ENCODE peak calls at places on chromosomes 1 and 21, in eight cellular contexts. K, Z, I, S, U, C, V and E are unnamed samples.

GRCh38 chr1:117919376-117919775 is 10.0 kb downstream of the GDAP2 start:
- DNase-seq in K (no peak), Z (no peak), I (no peak), S (no peak), U (no peak), C (no peak), V (no peak), E (no peak)

GRCh38 chr1:114340906-114341698 is 169.9 kb downstream of the TRIM33 start:
- DNase-seq in K (no peak), Z (no peak), I (no peak), S (no peak), U (no peak), C (no peak), V (no peak), E (no peak)

GRCh38 chr1:119964673-119965363 is 68.5 kb upstream of the ADAM30 start:
- DNase-seq in K (no peak), Z (no peak), I (no peak), S (no peak), U (peak), C (peak), V (no peak), E (peak)

GRCh38 chr21:37568916-37569315 is 202.3 kb downstream of the DYRK1A start:
- DNase-seq in K (no peak), Z (no peak), I (no peak), S (no peak), U (no peak), C (no peak), V (no peak), E (no peak)

GRCh38 chr1:34049477-34049876 is 115.6 kb downstream of the CSMD2 start:
- DNase-seq in K (no peak), Z (no peak), I (no peak), S (no peak), U (no peak), C (no peak), V (no peak), E (no peak)

GRCh38 chr1:224809137-224809536 is 120.3 kb upstream of the DNAH14 start:
- DNase-seq in K (no peak), Z (no peak), I (no peak), S (no peak), U (no peak), C (no peak), V (no peak), E (no peak)

GRCh38 chr1:117142200-117142599 is 20.7 kb upstream of the TRIM45 start:
- DNase-seq in K (no peak), Z (no peak), I (no peak), S (no peak), U (no peak), C (peak), V (no peak), E (no peak)

GRCh38 chr1:22314676-22315075 is 137.0 kb upstream of the ZBTB40 start:
- DNase-seq in K (no peak), Z (no peak), I (no peak), S (no peak), U (no peak), C (no peak), V (no peak), E (no peak)

GRCh38 chr1:228756457-228756856 is 21.2 kb downstream of the RHOU start:
- DNase-seq in K (no peak), Z (no peak), I (no peak), S (no peak), U (no peak), C (no peak), V (no peak), E (no peak)

GRCh38 chr1:958823-959729 is at the start of gene NOC2L:
- DNase-seq in K (peak), Z (peak), I (peak), S (peak), U (peak), C (peak), V (peak), E (peak)

GRCh38 chr1:9014475-9015375 is 11.5 kb downstream of the SLC2A7 start:
- DNase-seq in K (no peak), Z (no peak), I (no peak), S (no peak), U (no peak), C (no peak), V (no peak), E (no peak)

GRCh38 chr1:14190508-14190907 is 408.0 kb upstream of the KAZN start:
- DNase-seq in K (peak), Z (no peak), I (peak), S (no peak), U (no peak), C (peak), V (no peak), E (no peak)

GRCh38 chr1:159921700-159922498 is 3.4 kb downstream of the TAGLN2 start:
- DNase-seq in K (no peak), Z (no peak), I (no peak), S (peak), U (peak), C (peak), V (no peak), E (no peak)

GRCh38 chr1:209335090-209335692 is 248.3 kb upstream of the CAMK1G start:
- DNase-seq in K (peak), Z (no peak), I (no peak), S (no peak), U (peak), C (no peak), V (no peak), E (peak)

GRCh38 chr1:25861316-25862286 is 2.3 kb upstream of the AUNIP start:
- DNase-seq in K (no peak), Z (no peak), I (no peak), S (no peak), U (no peak), C (no peak), V (no peak), E (no peak)

GRCh38 chr1:151953409-151954094 is 40.1 kb downstream of the S100A10 start:
- DNase-seq in K (no peak), Z (no peak), I (no peak), S (no peak), U (no peak), C (no peak), V (no peak), E (no peak)

GRCh38 chr1:108913105-108913948 is 36.5 kb downstream of the GPSM2 start:
- DNase-seq in K (no peak), Z (no peak), I (no peak), S (no peak), U (peak), C (no peak), V (no peak), E (no peak)

GRCh38 chr1:94875794-94876193 is 51.1 kb downstream of the CNN3 start:
- DNase-seq in K (peak), Z (no peak), I (peak), S (no peak), U (no peak), C (no peak), V (no peak), E (no peak)

GRCh38 chr21:25560151-25560783 is 47.0 kb downstream of the MRPL39 start:
- DNase-seq in K (no peak), Z (no peak), I (no peak), S (no peak), U (peak), C (no peak), V (no peak), E (no peak)

GRCh38 chr1:202281316-202282016 is 60.3 kb downstream of the UBE2T start:
- DNase-seq in K (no peak), Z (no peak), I (no peak), S (no peak), U (peak), C (peak), V (no peak), E (peak)

GRCh38 chr1:117210831-117211261 is at the start of gene VTCN1:
- DNase-seq in K (peak), Z (no peak), I (peak), S (no peak), U (no peak), C (no peak), V (no peak), E (no peak)

GRCh38 chr1:83011270-83011669 is 987.7 kb downstream of the TTLL7 start:
- DNase-seq in K (peak), Z (no peak), I (peak), S (no peak), U (no peak), C (no peak), V (no peak), E (no peak)

GRCh38 chr1:7429290-7429689 is 341.8 kb upstream of the VAMP3 start:
- DNase-seq in K (no peak), Z (no peak), I (no peak), S (no peak), U (no peak), C (no peak), V (no peak), E (no peak)

GRCh38 chr1:148372731-148373130 is 110.4 kb downstream of the PPIAL4G start:
- DNase-seq in K (no peak), Z (no peak), I (peak), S (no peak), U (no peak), C (no peak), V (no peak), E (peak)

GRCh38 chr1:145926706-145927072 is 595 bp downstream of the RBM8A start:
- DNase-seq in K (no peak), Z (no peak), I (no peak), S (no peak), U (no peak), C (peak), V (no peak), E (peak)

GRCh38 chr1:156406229-156406628 is 37.2 kb downstream of the RHBG start:
- DNase-seq in K (no peak), Z (no peak), I (no peak), S (no peak), U (no peak), C (no peak), V (no peak), E (no peak)

GRCh38 chr1:206479164-206480125 is 9.2 kb downstream of the IKBKE start:
- DNase-seq in K (peak), Z (peak), I (peak), S (peak), U (peak), C (peak), V (peak), E (peak)

GRCh38 chr1:115660151-115660550 is 18.4 kb downstream of the VANGL1 start:
- DNase-seq in K (no peak), Z (no peak), I (no peak), S (no peak), U (no peak), C (no peak), V (no peak), E (no peak)
- H3K27ac ChIP-seq in K (no peak), Z (no peak), I (no peak), S (no peak), U (no peak), C (no peak), V (no peak), E (no peak)

DNA sequence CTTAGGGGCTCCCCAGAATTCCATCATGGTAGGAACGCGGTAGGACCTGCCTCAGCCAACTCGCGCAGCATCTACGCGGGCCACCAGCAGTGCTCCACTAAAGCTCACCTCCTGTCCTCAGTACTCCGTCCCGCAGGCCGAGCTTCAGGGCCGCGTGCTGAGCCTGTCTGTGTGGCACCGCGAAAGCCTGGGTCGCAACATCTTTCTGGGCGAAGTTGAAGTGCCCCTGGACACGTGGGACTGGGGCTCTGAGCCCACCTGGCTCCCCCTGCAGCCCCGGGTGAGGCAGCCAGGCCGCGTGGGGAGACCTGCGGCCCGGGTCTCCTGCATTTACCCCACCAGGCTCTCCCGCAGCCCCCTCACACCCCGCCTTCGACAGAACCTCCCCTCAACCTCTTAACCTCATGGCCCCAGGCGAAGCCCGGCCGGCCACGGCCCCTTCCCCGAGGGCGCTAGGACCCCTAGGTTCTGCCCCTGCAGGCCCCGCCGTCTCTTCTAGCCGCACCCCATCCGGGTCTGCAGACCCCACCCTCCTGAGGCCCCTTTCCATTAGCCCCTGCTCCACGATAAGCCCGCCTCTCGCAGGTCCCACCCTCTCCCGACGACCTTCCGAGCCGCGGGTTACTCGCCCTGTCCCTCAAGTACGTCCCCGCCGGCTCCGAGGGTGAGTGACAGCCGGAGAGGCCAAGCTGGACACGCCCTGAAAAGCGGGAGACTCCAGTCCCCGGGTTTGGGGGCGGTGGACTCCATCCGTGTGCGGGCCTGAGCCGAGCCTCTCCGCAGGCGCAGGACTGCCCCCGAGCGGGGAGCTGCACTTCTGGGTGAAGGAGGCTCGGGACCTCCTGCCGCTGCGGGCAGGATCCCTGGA is 9.1 kb downstream of the SYTL1 start:
- DNase-seq in K (no peak), Z (no peak), I (no peak), S (peak), U (peak), C (peak), V (peak), E (no peak)
- TF ChIP-seq CTCF in K (no peak), Z (no peak), I (no peak), S (no peak), U (peak), C (no peak), V (no peak), E (peak)

GRCh38 chr1:36199934-36200741 is 24.1 kb upstream of the THRAP3 start:
- DNase-seq in K (no peak), Z (no peak), I (peak), S (no peak), U (peak), C (peak), V (no peak), E (no peak)
- H3K27ac ChIP-seq in K (peak), Z (no peak), I (peak), S (peak), U (no peak), C (no peak), V (peak), E (no peak)

DNA sequence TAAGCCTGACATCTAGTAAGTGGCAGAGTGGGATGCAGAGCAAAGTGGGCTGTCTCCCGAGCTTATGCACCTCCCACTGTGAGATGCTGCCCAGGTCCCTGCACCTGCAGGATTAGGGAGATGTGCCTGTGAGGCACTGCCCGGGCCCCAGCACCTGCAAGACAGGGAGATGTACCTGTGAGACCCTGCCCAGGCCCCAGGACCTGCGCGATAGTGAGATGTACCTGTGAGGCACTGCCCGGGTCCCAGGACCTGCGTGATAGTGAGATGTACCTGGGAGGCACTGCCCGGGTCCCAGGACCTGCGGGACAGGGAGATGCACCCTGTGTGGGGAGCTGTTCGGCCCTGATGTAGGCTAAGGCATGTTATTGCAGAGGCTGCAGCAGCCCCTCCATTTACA is 622.8 kb downstream of the PTPRU start:
- DNase-seq in K (no peak), Z (no peak), I (no peak), S (no peak), U (no peak), C (no peak), V (no peak), E (no peak)
- TF ChIP-seq CTCF in K (no peak), Z (no peak), I (no peak), S (no peak), U (no peak), C (no peak), V (no peak), E (no peak)

DNA sequence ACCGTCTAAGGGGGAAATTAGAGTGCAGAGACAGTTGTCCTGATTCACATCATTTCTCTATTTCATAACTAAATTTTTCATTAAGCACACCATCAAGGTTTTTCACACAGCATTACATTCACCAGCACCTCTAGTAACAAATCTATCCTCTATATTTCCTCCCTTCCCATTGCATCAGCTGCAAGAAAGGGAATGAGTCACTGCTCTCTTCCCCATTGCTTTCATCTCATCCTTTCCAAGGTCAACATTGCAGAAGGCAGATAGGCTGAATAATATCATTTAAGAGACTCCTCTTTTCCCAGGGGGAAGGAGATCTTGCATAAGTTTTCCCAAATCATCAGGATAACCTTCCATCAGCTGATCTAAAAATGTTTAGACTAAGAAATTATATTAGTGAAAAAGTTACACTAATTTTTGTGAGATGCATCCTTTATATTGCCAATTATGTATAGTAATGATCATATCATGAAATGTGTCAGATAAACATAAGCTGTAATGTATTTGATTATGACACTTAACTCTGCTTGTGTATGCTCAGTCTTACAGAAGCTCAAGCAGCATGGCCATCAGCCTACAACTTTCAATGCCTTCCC is 4.3 kb downstream of the INTS7 start:
- DNase-seq in K (peak), Z (no peak), I (peak), S (no peak), U (peak), C (peak), V (no peak), E (peak)
- H3K27ac ChIP-seq in K (peak), Z (no peak), I (peak), S (no peak), U (no peak), C (peak), V (no peak), E (peak)

GRCh38 chr1:204601979-204602653 is 83.4 kb downstream of the LRRN2 start:
- DNase-seq in K (no peak), Z (no peak), I (no peak), S (no peak), U (no peak), C (no peak), V (no peak), E (no peak)

GRCh38 chr1:204599098-204599497 is 82.9 kb downstream of the MDM4 start:
- DNase-seq in K (no peak), Z (no peak), I (no peak), S (no peak), U (no peak), C (no peak), V (no peak), E (no peak)

GRCh38 chr1:204599596-204599995 is 83.4 kb downstream of the MDM4 start:
- DNase-seq in K (no peak), Z (no peak), I (no peak), S (no peak), U (no peak), C (no peak), V (no peak), E (no peak)

GRCh38 chr1:204600203-204600602 is 84.0 kb downstream of the MDM4 start:
- DNase-seq in K (no peak), Z (no peak), I (no peak), S (no peak), U (no peak), C (no peak), V (no peak), E (no peak)

DNA sequence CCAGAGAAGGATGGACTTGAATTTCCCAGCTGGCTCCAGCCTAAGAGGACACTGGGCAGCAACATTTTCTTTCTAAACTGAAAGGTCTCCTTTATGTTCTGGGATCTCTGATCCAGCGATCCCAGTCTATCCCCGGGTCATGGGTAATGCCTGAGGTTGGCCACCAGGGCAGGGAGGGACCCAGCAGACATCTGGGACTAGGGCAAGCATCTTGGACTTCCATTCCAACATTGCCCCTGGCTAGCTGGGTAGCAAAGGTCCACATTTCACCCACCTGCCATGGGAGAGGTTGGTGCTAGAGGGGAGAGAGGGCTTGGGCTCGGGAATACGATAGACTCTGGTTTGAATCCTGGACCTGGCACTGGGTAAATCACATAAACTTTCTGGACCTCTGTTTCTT is 84.6 kb downstream of the LRRN2 start:
- DNase-seq in K (peak), Z (no peak), I (no peak), S (no peak), U (no peak), C (no peak), V (no peak), E (no peak)
- TF ChIP-seq CTCF in K (no peak), Z (no peak), I (peak), S (no peak), U (peak), C (no peak), V (no peak), E (peak)

DNA sequence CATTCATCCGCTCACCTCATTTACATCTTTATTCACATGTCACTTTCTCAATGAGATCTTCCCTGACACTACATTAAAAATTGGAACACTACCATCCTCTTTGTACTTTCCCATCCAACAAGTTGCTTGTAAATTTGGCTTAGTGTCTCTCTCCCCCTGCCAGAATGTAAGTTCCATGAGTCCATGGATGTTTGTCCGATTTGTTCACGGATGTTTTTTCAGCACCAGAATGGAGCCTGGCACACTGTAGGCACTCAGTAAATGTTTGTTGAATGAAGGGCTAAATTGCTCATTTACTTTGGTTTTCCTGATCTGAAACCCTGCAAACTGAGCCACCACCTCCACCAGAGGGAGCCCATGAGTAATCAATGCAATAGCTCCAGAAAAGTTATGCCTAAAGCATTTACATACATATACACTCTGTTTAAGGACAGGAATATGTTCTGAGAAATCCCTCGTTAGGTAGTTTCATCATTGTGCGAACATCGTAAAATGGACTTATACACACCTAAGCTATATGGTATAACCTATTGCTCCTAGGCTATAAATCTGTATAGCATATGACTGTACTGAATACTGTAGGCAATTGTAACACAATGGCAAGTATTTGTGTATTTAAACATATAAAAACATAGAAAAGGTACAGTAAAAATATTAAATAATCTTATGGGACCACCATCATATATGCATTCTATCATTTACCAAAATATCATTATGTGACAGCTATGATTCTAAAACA is 2.8 kb upstream of the EYA3 start:
- DNase-seq in K (peak), Z (peak), I (peak), S (peak), U (peak), C (no peak), V (peak), E (peak)
- H3K27ac ChIP-seq in K (no peak), Z (no peak), I (no peak), S (no peak), U (no peak), C (no peak), V (no peak), E (no peak)